ENCODE peak calls at places on chromosomes 4 and X, in ten cellular contexts. T is left ventricle myocardium inferior; C is body of pancreas; Q is right cardiac atrium; M is psoas muscle; D is caudate nucleus; A is K562; U is AG04450; G is brain microvascular endothelial cell; V is CD8-positive, alpha-beta memory T cell. O is an unnamed sample.

GRCh38 chrX:20454117-20454516 is 187.4 kb upstream of the RPS6KA3 start:
- DNase-seq in G (no peak), Q (no peak), M (no peak), C (no peak), T (no peak), U (no peak), A (no peak), V (no peak), D (no peak), O (no peak)

GRCh38 chr4:100430441-100430840 is 87.4 kb downstream of the EMCN start:
- DNase-seq in V (no peak), Q (no peak), T (no peak), G (no peak), U (no peak), D (no peak), M (no peak), A (no peak), C (no peak), O (no peak)

GRCh38 chrX:111784667-111785066 is 91.3 kb upstream of the TRPC5OS start:
- DNase-seq in G (no peak), Q (no peak), D (no peak), M (no peak), C (no peak), U (no peak), A (no peak), V (no peak), T (no peak), O (no peak)

GRCh38 chrX:48498374-48498809 is 10.4 kb upstream of the PORCN start:
- DNase-seq in Q (no peak), T (no peak), V (no peak), A (no peak), M (no peak), U (no peak), G (peak), C (no peak), D (no peak), O (no peak)

GRCh38 chr4:64479338-64479737 is 70.1 kb upstream of the TECRL start:
- DNase-seq in V (no peak), M (no peak), C (no peak), A (no peak), D (no peak), T (no peak), G (no peak), U (no peak), Q (no peak), O (no peak)

GRCh38 chr4:9825049-9825448 is 43.6 kb downstream of the DRD5 start:
- DNase-seq in A (no peak), D (no peak), U (no peak), V (no peak), Q (no peak), T (no peak), C (no peak), G (no peak), M (no peak), O (no peak)

GRCh38 chr4:33395731-33396485 is 2675.7 kb downstream of the PCDH7 start:
- DNase-seq in Q (no peak), C (no peak), V (no peak), U (no peak), T (no peak), M (no peak), G (no peak), A (no peak), D (no peak), O (no peak)

GRCh38 chr4:129138762-129139496 is 43.0 kb downstream of the C4orf33 start:
- DNase-seq in Q (no peak), D (no peak), V (no peak), A (no peak), C (peak), U (no peak), G (no peak), T (no peak), M (no peak), O (no peak)

GRCh38 chr4:26859762-26860156 is 882 bp upstream of the STIM2 start:
- DNase-seq in M (no peak), D (no peak), T (no peak), Q (no peak), C (peak), G (no peak), A (no peak), V (no peak), U (no peak), O (no peak)

GRCh38 chr4:114287079-114287696 is 307.7 kb upstream of the ARSJ start:
- DNase-seq in A (no peak), U (no peak), M (no peak), Q (no peak), D (no peak), G (no peak), T (no peak), C (peak), V (no peak), O (no peak)

GRCh38 chrX:57241967-57242366 is 44.5 kb upstream of the FAAH2 start:
- DNase-seq in T (no peak), G (no peak), V (no peak), C (no peak), M (no peak), Q (no peak), A (no peak), U (no peak), D (no peak), O (no peak)

GRCh38 chr4:67161311-67161710 is 384.0 kb downstream of the CENPC start:
- DNase-seq in T (no peak), V (no peak), M (no peak), A (no peak), U (no peak), G (no peak), D (no peak), C (no peak), Q (no peak), O (no peak)

DNA sequence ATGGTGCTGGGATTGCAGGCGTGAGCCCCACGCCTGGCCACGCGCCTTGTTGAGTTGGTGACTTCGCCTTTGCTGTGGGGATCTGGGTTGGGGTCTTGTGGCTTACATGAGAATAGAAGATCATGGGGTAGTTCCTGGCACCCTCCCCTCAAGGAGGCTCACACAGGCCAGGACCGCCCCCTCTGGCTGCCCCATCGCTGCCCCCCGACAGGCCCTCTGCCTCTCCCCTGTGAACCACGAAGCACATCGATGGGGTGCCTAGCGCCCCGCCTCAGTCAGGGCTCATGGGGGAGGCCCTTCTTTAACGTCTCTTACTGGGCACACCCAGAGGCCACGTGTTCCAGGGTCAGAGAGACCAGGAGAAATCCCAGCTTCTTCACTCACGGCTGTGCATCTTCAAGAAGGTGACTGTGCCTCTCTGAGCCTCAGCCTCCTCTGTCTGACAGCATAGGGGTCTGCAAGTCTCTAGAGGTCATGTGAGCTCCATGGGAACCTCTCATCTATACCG is 23.6 kb upstream of the SPON2 start:
- DNase-seq in V (no peak), U (no peak), G (no peak), M (no peak), C (peak), D (no peak), A (no peak), Q (no peak), T (no peak), O (no peak)
- H3K27ac ChIP-seq in V (no peak), U (no peak), G (no peak), M (no peak), C (no peak), D (no peak), A (no peak), Q (no peak), T (no peak), O (no peak)

GRCh38 chrX:119708936-119709335 is 16.0 kb upstream of the SEPTIN6 start:
- DNase-seq in G (no peak), D (no peak), A (no peak), V (no peak), T (no peak), Q (no peak), U (no peak), C (no peak), M (no peak), O (no peak)

GRCh38 chrX:119706616-119707015 is 13.6 kb upstream of the SEPTIN6 start:
- DNase-seq in U (no peak), C (no peak), A (no peak), D (no peak), V (no peak), G (no peak), Q (no peak), M (no peak), T (no peak), O (no peak)

DNA sequence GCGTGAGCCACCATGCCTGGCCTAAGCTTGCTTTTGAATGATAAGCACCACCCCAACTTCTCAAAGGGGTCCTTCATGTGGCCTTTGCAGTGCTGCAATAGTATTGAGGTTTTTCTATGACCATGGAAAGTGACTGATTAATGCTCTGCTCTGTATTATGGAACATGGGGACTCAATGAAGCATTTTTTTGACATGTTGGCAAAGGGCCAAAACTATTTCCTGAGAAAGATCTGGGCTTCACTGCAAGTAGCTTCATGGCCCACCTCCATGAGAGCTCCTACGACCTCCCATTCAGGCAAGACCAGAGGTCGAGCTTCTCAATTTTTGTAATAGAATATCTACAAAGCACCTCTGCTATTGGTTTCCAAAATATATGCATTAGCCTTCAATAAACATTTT is 16.7 kb upstream of the SEPTIN6 start:
- DNase-seq in U (no peak), D (no peak), T (no peak), C (no peak), M (no peak), A (no peak), V (no peak), G (no peak), Q (no peak), O (no peak)
- H3K27ac ChIP-seq in U (no peak), D (no peak), T (no peak), C (no peak), M (no peak), A (no peak), V (no peak), G (no peak), Q (no peak), O (no peak)

DNA sequence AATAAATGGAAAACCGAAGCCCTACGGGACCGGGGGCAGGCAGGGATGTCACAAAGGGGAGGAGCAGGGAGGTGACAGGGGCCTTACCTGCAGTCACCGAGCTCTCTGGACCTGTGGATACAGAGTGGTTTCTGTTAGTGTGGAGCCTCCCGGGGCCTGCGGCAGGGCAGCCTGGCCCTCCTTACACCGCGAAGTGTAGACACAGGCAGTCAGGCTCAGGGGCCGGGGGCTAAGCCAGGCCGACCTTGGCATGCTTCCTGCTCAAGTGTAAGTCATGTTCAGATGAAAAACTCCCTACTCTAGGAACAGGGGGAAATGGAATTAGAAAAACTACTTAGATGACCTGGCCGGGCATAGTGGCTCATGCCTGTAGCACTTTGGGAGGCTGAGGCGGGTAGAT is 4.3 kb downstream of the FAM3A start:
- DNase-seq in M (no peak), Q (peak), G (no peak), U (no peak), V (no peak), D (no peak), C (no peak), T (no peak), A (no peak), O (no peak)
- H3K27ac ChIP-seq in M (no peak), Q (no peak), G (no peak), U (no peak), V (peak), D (no peak), C (no peak), T (no peak), A (peak), O (no peak)

GRCh38 chr4:18234108-18234507 is 212.6 kb upstream of the LCORL start:
- DNase-seq in G (no peak), A (no peak), V (no peak), U (no peak), D (no peak), M (no peak), C (no peak), T (no peak), Q (no peak), O (no peak)
- H3K27ac ChIP-seq in G (no peak), A (no peak), V (no peak), U (no peak), D (no peak), M (no peak), C (no peak), T (no peak), Q (no peak), O (no peak)

GRCh38 chr4:174037049-174037448 is 246.4 kb downstream of the FBXO8 start:
- DNase-seq in D (no peak), G (no peak), M (no peak), T (no peak), V (no peak), Q (no peak), C (no peak), A (no peak), U (no peak), O (no peak)
- H3K27ac ChIP-seq in D (no peak), G (no peak), M (no peak), T (no peak), V (no peak), Q (no peak), C (no peak), A (no peak), U (no peak), O (no peak)

GRCh38 chr4:150253416-150253815 is 175.2 kb downstream of the DCLK2 start:
- DNase-seq in T (no peak), A (no peak), G (no peak), Q (no peak), C (no peak), M (no peak), V (no peak), D (no peak), U (no peak), O (no peak)

GRCh38 chr4:150255610-150256580 is 177.7 kb downstream of the DCLK2 start:
- DNase-seq in V (no peak), G (no peak), M (no peak), Q (peak), U (no peak), T (peak), D (no peak), C (no peak), A (no peak), O (no peak)

GRCh38 chr4:150252306-150252705 is 174.1 kb downstream of the DCLK2 start:
- DNase-seq in U (no peak), D (no peak), Q (no peak), A (no peak), G (no peak), V (no peak), C (no peak), M (no peak), T (no peak), O (no peak)

GRCh38 chr4:150252741-150253140 is 174.5 kb downstream of the DCLK2 start:
- DNase-seq in T (no peak), C (no peak), M (no peak), Q (no peak), A (no peak), V (no peak), G (no peak), D (no peak), U (no peak), O (no peak)

GRCh38 chr4:150253965-150254364 is 175.7 kb downstream of the DCLK2 start:
- DNase-seq in G (no peak), T (no peak), M (no peak), Q (no peak), V (no peak), C (no peak), U (no peak), A (no peak), D (no peak), O (no peak)
- H3K27ac ChIP-seq in G (no peak), T (no peak), M (no peak), Q (no peak), V (no peak), C (no peak), U (no peak), A (no peak), D (no peak), O (no peak)

GRCh38 chr4:152962160-152962559 is 26.0 kb downstream of the FHDC1 start:
- DNase-seq in U (no peak), C (no peak), T (no peak), V (no peak), A (no peak), D (no peak), M (no peak), Q (no peak), G (no peak), O (no peak)

GRCh38 chr4:152957437-152958185 is 21.5 kb downstream of the FHDC1 start:
- DNase-seq in T (peak), D (no peak), A (peak), V (no peak), U (no peak), M (no peak), Q (peak), G (no peak), C (peak), O (no peak)

GRCh38 chr4:152959080-152959479 is 23.0 kb downstream of the FHDC1 start:
- DNase-seq in U (no peak), T (no peak), C (no peak), G (no peak), Q (no peak), V (no peak), A (no peak), M (no peak), D (no peak), O (no peak)

GRCh38 chr4:152961752-152962117 is 25.6 kb downstream of the FHDC1 start:
- DNase-seq in V (no peak), T (no peak), C (no peak), M (no peak), A (no peak), Q (no peak), D (no peak), G (no peak), U (no peak), O (no peak)

GRCh38 chr4:152961041-152961751 is 25.1 kb downstream of the FHDC1 start:
- DNase-seq in A (no peak), V (no peak), D (no peak), U (no peak), G (no peak), T (no peak), M (no peak), Q (no peak), C (peak), O (no peak)
- H3K27ac ChIP-seq in A (no peak), V (no peak), D (no peak), U (no peak), G (no peak), T (no peak), M (no peak), Q (no peak), C (no peak), O (no peak)